ENCODE peak calls at places on chromosomes 12 and 14, in ten cellular contexts. C is WERI-Rb-1, D is tibial artery, B is A549, G is BJ, F is left ventricle myocardium inferior, U is neural progenitor cell, W is stomach, O is progenitor cell of endocrine pancreas, M is GM13976. P is an unnamed sample.

GRCh38 chr14:101961011-101961721 is 3.2 kb upstream of the DYNC1H1 start:
- DNase-seq in F (peak; percentile 67), W (peak; percentile 82), G (no peak), D (peak; percentile 83), M (peak; percentile 82), O (peak; percentile 61), B (peak; percentile 89), C (peak; percentile 80), U (peak; percentile 90), P (peak; percentile 76)

GRCh38 chr12:27782481-27782880 is 2.4 kb upstream of the MANSC4 start:
- DNase-seq in B (no peak), D (no peak), F (no peak), U (peak; percentile 18), W (no peak), O (no peak), C (no peak), M (no peak), G (no peak), P (no peak)

GRCh38 chr12:54294914-54295566 is 5.8 kb downstream of the NFE2 start:
- DNase-seq in M (no peak), D (no peak), B (no peak), O (no peak), F (no peak), C (no peak), U (no peak), W (no peak), G (no peak), P (no peak)

GRCh38 chr12:34186492-34186891 is 164.2 kb downstream of the ALG10 start:
- DNase-seq in F (no peak), M (no peak), O (no peak), B (no peak), D (no peak), G (no peak), W (no peak), U (no peak), C (no peak), P (no peak)

GRCh38 chr14:80784824-80785223 is 156.7 kb downstream of the CEP128 start:
- DNase-seq in W (no peak), U (no peak), G (peak; percentile 4), D (no peak), M (no peak), O (no peak), F (no peak), C (no peak), B (peak; percentile 26), P (no peak)

GRCh38 chr12:56084958-56085543 is 5.1 kb downstream of the ERBB3 start:
- DNase-seq in F (no peak), U (peak; percentile 61), W (peak; percentile 46), D (no peak), C (peak; percentile 60), O (no peak), G (no peak), M (no peak), B (peak; percentile 53), P (peak; percentile 24)

GRCh38 chr14:92785601-92786426 is 8.3 kb upstream of the GOLGA5 start:
- DNase-seq in W (peak; percentile 55), B (peak; percentile 45), G (no peak), U (no peak), C (no peak), M (no peak), O (no peak), D (no peak), F (peak; percentile 57), P (no peak)

GRCh38 chr14:31205681-31206535 is 1.7 kb downstream of the HECTD1 start:
- DNase-seq in C (peak; percentile 16), D (no peak), W (no peak), B (peak; percentile 40), U (peak; percentile 35), M (no peak), F (no peak), G (peak; percentile 49), O (no peak), P (no peak)

GRCh38 chr12:41505001-41505400 is 316.9 kb downstream of the PDZRN4 start:
- DNase-seq in U (no peak), G (no peak), F (no peak), W (no peak), O (no peak), B (no peak), C (no peak), D (no peak), M (no peak), P (no peak)

GRCh38 chr12:41509655-41510054 is 321.5 kb downstream of the PDZRN4 start:
- DNase-seq in U (no peak), G (no peak), O (no peak), B (no peak), W (no peak), C (no peak), D (no peak), M (no peak), F (no peak), P (no peak)

GRCh38 chr12:41511247-41511646 is 323.1 kb downstream of the PDZRN4 start:
- DNase-seq in B (no peak), G (no peak), F (no peak), C (no peak), M (no peak), O (no peak), D (no peak), U (no peak), W (no peak), P (no peak)

GRCh38 chr12:41510470-41510869 is 322.4 kb downstream of the PDZRN4 start:
- DNase-seq in U (no peak), O (no peak), M (no peak), C (no peak), G (no peak), D (no peak), B (no peak), F (no peak), W (no peak), P (no peak)

GRCh38 chr12:41507286-41507685 is 319.2 kb downstream of the PDZRN4 start:
- DNase-seq in G (no peak), D (no peak), W (no peak), B (no peak), U (no peak), M (no peak), F (no peak), O (no peak), C (no peak), P (no peak)
- TF ChIP-seq CTCF in G (no peak), D (no peak), W (no peak), B (no peak), U (no peak), M (no peak), F (no peak), O (no peak), C (no peak), P (no peak)

DNA sequence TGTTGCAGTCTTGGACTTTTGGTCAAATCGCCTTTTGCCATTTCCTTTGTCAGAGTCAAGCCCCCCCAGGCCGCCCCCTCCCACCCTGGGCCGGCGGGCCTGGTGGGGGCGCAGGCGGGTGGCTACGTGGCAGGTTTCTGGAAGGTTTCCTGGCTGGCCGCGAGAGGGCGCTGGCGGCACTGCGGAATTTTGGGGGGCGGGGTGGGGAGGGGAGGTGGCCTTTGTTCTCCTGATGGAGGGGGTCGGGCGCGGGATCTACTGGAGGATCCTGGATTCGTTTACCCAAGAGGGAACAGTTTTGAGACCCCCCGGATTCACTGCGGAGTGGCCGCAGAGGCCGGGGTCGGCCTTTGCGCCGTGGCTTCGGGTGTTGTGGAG is 1.2 kb downstream of the MEG3 start:
- DNase-seq in D (no peak), G (no peak), W (no peak), O (no peak), C (peak; percentile 46), F (no peak), B (no peak), U (no peak), M (no peak), P (no peak)
- TF ChIP-seq CTCF in D (no peak), G (peak; percentile 77), W (no peak), O (no peak), C (peak; percentile 58), F (peak; percentile 35), B (peak; percentile 54), U (no peak), M (no peak), P (no peak)

GRCh38 chr12:57850924-57851323 is 4.4 kb upstream of the CTDSP2 start:
- DNase-seq in D (no peak), M (peak; percentile 57), U (peak; percentile 17), C (peak; percentile 35), W (no peak), F (no peak), B (no peak), O (no peak), G (no peak), P (peak; percentile 18)

GRCh38 chr12:57852195-57852594 is 5.7 kb upstream of the CTDSP2 start:
- DNase-seq in W (no peak), G (no peak), D (peak; percentile 93), B (no peak), C (no peak), U (no peak), O (no peak), F (peak; percentile 59), M (no peak), P (no peak)

GRCh38 chr12:57851552-57852186 is 5.1 kb upstream of the CTDSP2 start:
- DNase-seq in W (no peak), B (no peak), D (no peak), C (no peak), M (no peak), U (no peak), O (no peak), F (no peak), G (no peak), P (no peak)

GRCh38 chr12:57853864-57854556 is 7.5 kb upstream of the CTDSP2 start:
- DNase-seq in G (no peak), W (no peak), D (no peak), B (no peak), F (no peak), M (no peak), O (no peak), C (no peak), U (no peak), P (no peak)

DNA sequence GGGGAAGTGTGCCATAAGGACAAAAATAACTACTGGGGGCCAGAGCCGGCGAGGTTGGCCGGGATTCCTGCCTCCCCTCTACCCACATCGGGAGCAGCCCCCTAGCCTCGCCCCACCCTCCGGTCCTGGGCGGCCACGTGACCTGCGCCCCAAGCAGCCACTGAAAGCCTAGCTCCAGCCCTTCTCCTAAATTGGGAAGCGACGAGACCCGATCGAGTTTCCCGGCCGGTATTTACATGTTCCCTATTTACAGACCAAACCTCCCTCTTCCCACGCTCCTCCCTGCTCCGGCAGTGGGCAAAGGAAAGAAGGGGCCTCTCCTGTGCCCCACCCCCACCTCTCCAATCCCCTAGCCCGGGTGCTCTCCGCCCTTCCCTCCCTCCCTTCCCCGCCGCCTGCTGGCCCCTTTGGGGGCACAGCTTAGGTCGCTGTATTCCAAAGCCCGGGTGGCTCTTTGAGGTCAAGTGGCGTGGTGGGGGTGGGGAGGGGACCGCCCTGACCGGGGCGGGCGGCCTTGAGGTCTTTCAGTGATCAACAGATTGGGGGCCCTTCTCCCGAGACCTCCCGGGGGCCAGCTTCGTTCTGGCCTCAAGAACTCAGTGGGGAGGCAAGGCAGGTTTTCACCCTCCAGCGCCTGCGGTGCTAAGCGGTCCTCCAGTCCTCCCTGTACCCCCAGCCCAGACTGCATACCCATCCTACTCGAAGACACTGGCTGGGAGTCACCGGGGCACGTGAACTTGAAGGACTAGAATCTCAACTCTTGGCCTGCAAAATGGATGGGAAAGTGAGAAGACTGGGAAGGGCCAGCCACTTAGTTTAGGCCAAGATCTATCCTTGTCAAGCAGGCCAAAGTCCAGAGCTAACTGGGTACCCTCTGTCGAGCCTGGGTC is 6.3 kb upstream of the CTDSP2 start:
- DNase-seq in F (peak; percentile 56), U (peak; percentile 92), W (no peak), B (no peak), D (peak; percentile 89), C (no peak), O (peak; percentile 42), G (no peak), M (no peak), P (peak; percentile 73)
- TF ChIP-seq CTCF in F (peak; percentile 41), U (peak; percentile 53), W (no peak), B (no peak), D (peak; percentile 19), C (no peak), O (peak; percentile 49), G (peak; percentile 28), M (no peak), P (peak; percentile 37)

DNA sequence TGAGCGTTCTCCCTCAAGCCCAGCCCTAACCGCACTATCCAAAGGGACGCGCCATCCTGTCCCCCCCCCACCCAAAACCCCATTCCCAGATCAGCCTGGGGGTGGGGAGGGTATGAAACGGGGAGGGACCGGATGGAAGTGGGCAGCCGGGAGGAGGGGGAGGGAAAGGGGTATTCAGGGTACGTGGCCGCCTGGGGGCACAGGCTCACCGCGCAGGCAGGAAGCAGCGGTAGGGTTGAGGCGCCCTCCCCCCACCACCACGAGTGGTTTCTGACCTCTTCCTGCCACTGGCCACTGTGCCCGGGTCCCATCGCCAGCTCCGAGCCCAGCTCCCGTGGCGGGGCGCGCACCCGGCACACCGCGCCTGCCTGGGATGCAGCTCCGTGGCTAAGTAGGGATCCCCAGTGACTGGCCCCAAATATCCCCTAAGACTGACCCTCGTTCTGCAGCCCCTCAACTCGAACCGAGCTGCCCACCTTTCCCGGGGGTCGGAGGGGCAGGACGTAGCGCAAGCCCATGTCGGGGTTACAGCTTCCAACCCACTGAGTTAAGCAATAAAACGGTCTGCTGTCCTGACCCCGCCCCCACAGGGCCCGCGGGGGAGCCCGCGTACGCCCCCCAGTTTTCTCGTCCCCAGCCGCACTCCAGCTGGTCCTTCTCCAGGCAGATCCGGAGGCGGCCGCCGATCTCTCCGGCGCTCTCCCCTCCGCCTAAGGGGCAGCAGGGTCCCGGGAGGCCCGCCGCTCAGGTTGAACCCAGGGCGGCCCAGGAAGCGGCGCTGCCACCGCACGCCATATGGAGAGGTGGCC is 1.2 kb downstream of the ACTN1 start:
- DNase-seq in M (peak; percentile 52), F (peak; percentile 64), D (peak; percentile 95), U (peak; percentile 75), B (peak; percentile 78), G (no peak), C (peak; percentile 43), W (peak; percentile 44), O (peak; percentile 38), P (peak; percentile 69)
- TF ChIP-seq CTCF in M (no peak), F (peak; percentile 11), D (peak; percentile 32), U (no peak), B (no peak), G (peak; percentile 13), C (no peak), W (no peak), O (no peak), P (no peak)

P was measured in nephron progenitor cell.